ENCODE peak calls at places on chromosomes 7 and 10, in ten cellular contexts. N, R, L, A, B, M, I, T, Y and F are unnamed samples. For H3K27me3 and H3K4me1, the result is how much of the 10 kb centered on the place peaks cover.

GRCh38 chr7:95376632-95377380 is 19.4 kb downstream of the PON3 start:
- DNase-seq in N (no peak), R (no peak), L (no peak), A (peak), B (no peak), M (no peak), I (no peak), T (no peak), Y (no peak), F (no peak)

GRCh38 chr10:70985824-70986336 is 97.5 kb upstream of the PCBD1 start:
- DNase-seq in N (no peak), R (peak), L (no peak), A (no peak), B (no peak), M (no peak), I (no peak), T (peak), Y (no peak), F (no peak)

GRCh38 chr7:19747740-19748339 is 25.6 kb downstream of the TMEM196 start:
- DNase-seq in N (no peak), R (no peak), L (peak), A (peak), B (no peak), M (peak), I (no peak), T (no peak), Y (no peak), F (peak)

GRCh38 chr10:115093776-115094361 is 704 bp downstream of the ATRNL1 start:
- DNase-seq in N (peak), R (peak), L (peak), A (peak), B (peak), M (peak), I (no peak), T (no peak), Y (no peak), F (no peak)

GRCh38 chr7:80921130-80921529 is 2.3 kb upstream of the SEMA3C start:
- DNase-seq in N (no peak), R (no peak), L (no peak), A (no peak), B (no peak), M (no peak), I (no peak), T (peak), Y (no peak), F (no peak)

GRCh38 chr7:128122577-128123290 is 91.5 kb upstream of the LRRC4 start:
- DNase-seq in N (no peak), R (no peak), L (no peak), A (no peak), B (peak), M (no peak), I (peak), T (no peak), Y (no peak), F (no peak)

GRCh38 chr7:133554330-133554729 is 301.5 kb downstream of the EXOC4 start:
- DNase-seq in N (no peak), R (no peak), L (no peak), A (no peak), B (no peak), M (no peak), I (no peak), T (no peak), Y (no peak), F (no peak)

GRCh38 chr10:31075434-31075833 is 43.8 kb upstream of the ZNF438 start:
- DNase-seq in N (no peak), R (no peak), L (peak), A (no peak), B (no peak), M (peak), I (no peak), T (no peak), Y (no peak), F (no peak)

GRCh38 chr10:48769706-48770105 is 85.0 kb downstream of the WDFY4 start:
- DNase-seq in N (no peak), R (no peak), L (no peak), A (no peak), B (no peak), M (no peak), I (no peak), T (no peak), Y (no peak), F (no peak)

GRCh38 chr10:78336402-78336791 is 302.7 kb downstream of the RPS24 start:
- DNase-seq in N (no peak), R (no peak), L (peak), A (no peak), B (no peak), M (peak), I (peak), T (peak), Y (no peak), F (no peak)

GRCh38 chr7:87934699-87935372 is 785 bp downstream of the ADAM22 start:
- DNase-seq in N (peak), R (peak), L (peak), A (peak), B (no peak), M (peak), I (no peak), T (peak), Y (no peak), F (peak)

GRCh38 chr7:87933605-87933952 is 472 bp upstream of the ADAM22 start:
- DNase-seq in N (no peak), R (no peak), L (no peak), A (no peak), B (no peak), M (no peak), I (no peak), T (no peak), Y (no peak), F (no peak)

GRCh38 chr7:87935373-87935706 is 1.3 kb downstream of the ADAM22 start:
- DNase-seq in N (no peak), R (no peak), L (no peak), A (no peak), B (no peak), M (no peak), I (no peak), T (no peak), Y (no peak), F (no peak)

DNA sequence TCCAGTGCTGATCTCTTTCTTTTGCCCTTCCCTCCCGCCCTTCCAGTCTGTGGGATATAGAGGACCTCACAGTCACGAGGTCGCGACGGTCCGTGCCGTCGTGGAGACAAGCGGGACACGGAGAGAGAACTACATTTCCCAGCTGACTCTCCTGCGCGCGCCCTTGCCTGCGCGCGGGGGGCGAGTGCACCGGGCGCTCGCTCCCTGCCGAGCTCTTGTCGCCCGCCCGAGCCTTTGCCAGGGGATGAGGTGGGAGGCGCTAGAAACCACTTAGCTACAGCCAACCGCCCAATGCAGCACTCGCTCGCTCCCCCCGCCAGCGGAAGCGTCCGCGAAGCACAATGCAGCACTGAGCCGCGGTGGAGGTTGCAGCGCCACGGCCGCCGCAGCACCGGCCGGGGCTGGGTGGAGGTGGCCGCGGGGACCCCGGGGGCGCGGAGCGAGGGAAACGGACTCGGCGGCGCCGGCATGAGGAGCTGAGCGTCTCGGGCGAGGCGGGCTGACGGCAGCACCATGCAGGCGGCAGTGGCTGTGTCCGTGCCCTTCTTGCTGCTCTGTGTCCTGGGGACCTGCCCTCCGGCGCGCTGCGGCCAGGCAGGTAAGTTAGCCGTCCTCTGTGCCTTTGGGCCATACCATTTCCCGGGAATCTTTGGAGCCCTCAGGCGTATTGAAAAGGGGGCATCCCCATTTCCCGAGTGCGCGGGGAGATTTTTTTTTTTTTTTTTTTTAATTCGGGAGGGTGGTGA is at the start of gene ADAM22:
- DNase-seq in N (peak), R (peak), L (peak), A (peak), B (peak), M (peak), I (peak), T (peak), Y (peak), F (peak)
- H3K27me3 ChIP-seq in N (under half), R (under half), L (under half), A (under half), B (under half), M (under half), I (under half), T (under half), Y (under half), F (under half)

GRCh38 chr10:124700293-124701037 is 43.7 kb downstream of the FAM53B start:
- DNase-seq in N (no peak), R (no peak), L (no peak), A (no peak), B (peak), M (no peak), I (no peak), T (no peak), Y (no peak), F (no peak)

GRCh38 chr10:124701435-124701834 is 42.7 kb downstream of the FAM53B start:
- DNase-seq in N (peak), R (peak), L (peak), A (no peak), B (peak), M (peak), I (peak), T (peak), Y (no peak), F (no peak)

GRCh38 chr10:124701881-124702656 is 42.1 kb downstream of the FAM53B start:
- DNase-seq in N (no peak), R (peak), L (peak), A (no peak), B (peak), M (no peak), I (peak), T (no peak), Y (peak), F (no peak)

GRCh38 chr10:124699471-124700292 is 44.5 kb downstream of the FAM53B start:
- DNase-seq in N (no peak), R (no peak), L (no peak), A (no peak), B (peak), M (no peak), I (no peak), T (no peak), Y (no peak), F (no peak)

DNA sequence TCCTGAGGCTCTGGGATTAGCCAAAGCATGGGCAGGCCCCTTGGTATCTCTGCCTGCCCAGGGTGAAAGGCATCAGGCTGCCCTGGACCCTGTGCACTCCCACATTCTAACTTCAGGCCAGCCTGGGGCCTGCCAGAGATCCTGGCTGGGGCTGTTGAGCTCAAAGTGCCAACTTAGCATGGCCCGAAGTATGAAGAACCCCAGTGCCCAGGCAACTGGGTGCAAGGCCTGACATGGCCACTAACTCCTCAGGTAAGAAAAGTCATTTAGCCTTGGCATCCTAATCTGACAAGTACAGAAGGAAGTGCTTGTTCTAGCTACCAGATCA is 43.2 kb downstream of the FAM53B start:
- DNase-seq in N (no peak), R (no peak), L (no peak), A (no peak), B (no peak), M (no peak), I (no peak), T (no peak), Y (no peak), F (no peak)
- H3K4me1 ChIP-seq in N (half or more), R (under half), L (under half), A (under half), B (under half), M (under half), I (under half), T (under half), Y (half or more), F (under half)

GRCh38 chr10:129956285-129956649 is 7.8 kb downstream of the EBF3 start:
- DNase-seq in N (no peak), R (no peak), L (no peak), A (peak), B (no peak), M (no peak), I (peak), T (no peak), Y (no peak), F (no peak)
- H3K27me3 ChIP-seq in N (under half), R (half or more), L (under half), A (half or more), B (under half), M (half or more), I (under half), T (half or more), Y (half or more), F (under half)

DNA sequence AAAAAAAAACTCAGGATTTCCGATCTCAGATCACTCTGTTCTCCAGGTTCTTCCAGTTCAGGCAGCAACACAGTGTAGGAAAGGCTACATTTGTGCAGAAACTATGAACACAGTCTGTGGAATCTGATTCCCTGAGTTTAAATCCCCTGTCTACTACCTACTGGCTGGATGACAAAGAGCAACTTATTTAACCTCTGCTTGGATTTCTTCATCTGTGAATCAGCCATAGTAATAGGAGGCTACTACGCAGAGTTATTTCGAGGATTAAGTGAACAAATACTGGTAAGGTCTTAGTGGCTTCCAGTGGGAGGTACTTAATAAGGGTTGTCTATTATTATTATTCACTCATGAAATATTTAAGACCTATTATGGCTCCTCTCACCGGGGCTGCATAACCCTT is 44.3 kb upstream of the PDCD4 start:
- DNase-seq in N (no peak), R (no peak), L (peak), A (no peak), B (no peak), M (peak), I (no peak), T (no peak), Y (no peak), F (no peak)
- H3K4me1 ChIP-seq in N (under half), R (under half), L (under half), A (under half), B (under half), M (under half), I (under half), T (under half), Y (under half), F (under half)

GRCh38 chr10:62618576-62619408 is 185.7 kb upstream of the ADO start:
- DNase-seq in N (no peak), R (peak), L (peak), A (no peak), B (no peak), M (peak), I (peak), T (peak), Y (no peak), F (peak)
- H3K27me3 ChIP-seq in N (under half), R (under half), L (under half), A (under half), B (under half), M (under half), I (under half), T (under half), Y (under half), F (under half)

DNA sequence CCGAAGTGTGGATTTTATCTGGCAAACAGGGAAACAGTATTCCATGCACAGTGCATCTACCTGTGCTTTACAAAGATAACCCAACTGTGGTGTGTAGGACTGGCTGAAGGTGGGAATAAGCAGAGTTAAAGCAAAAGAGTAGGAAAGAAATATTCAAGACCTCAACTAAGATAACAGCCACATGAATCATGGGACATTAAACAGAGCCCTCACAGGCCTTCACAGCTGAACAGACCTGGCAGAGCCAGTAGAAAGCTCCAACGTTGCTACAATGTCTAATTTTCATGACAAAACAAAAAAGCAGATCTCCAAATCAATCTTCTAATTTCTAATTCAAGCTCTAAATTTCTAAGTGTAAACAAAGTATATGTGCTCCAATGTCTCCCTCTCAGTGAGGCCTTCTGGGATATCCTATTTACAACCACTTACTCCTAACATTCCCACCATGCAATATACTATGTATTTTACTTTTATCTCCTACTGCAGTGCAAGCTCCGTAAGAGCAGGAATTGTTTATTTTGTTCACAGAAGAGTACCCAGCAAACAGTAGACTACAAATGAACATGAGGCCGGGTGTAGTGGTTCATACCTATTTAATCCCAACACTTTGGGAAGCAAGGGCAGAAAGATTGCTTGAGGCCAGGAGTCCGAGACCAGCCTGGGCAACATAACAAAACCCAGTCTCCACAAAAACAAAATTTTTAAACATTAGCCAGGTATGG is 63.5 kb downstream of the UBE2H start:
- DNase-seq in N (peak), R (no peak), L (no peak), A (no peak), B (no peak), M (no peak), I (no peak), T (no peak), Y (no peak), F (no peak)
- H3K4me1 ChIP-seq in N (under half), R (under half), L (under half), A (under half), B (under half), M (under half), I (half or more), T (under half), Y (under half), F (under half)

GRCh38 chr10:129959544-129960492 is 4.3 kb downstream of the EBF3 start:
- DNase-seq in N (no peak), R (no peak), L (no peak), A (peak), B (no peak), M (no peak), I (peak), T (no peak), Y (no peak), F (no peak)
- H3K27me3 ChIP-seq in N (under half), R (half or more), L (half or more), A (half or more), B (under half), M (half or more), I (under half), T (half or more), Y (half or more), F (under half)